ENCODE peak calls at places on chromosomes 3 and 15, in four cellular contexts. U, N, C and E are unnamed samples.

GRCh38 chr15:34206016-34206415 is 3.9 kb downstream of the KATNBL1 start:
- DNase-seq in U (no peak), N (no peak), C (no peak), E (no peak)

GRCh38 chr3:177333535-177334495 is 136.5 kb upstream of the TBL1XR1 start:
- DNase-seq in U (no peak), N (no peak), C (no peak), E (peak)

GRCh38 chr3:51719413-51720025 is 12.7 kb downstream of the GRM2 start:
- DNase-seq in U (no peak), N (no peak), C (no peak), E (no peak)

GRCh38 chr15:83652606-83653204 is 1.2 kb upstream of the ADAMTSL3 start:
- DNase-seq in U (no peak), N (no peak), C (no peak), E (no peak)

GRCh38 chr15:55993804-55994539 is 560 bp upstream of the NEDD4 start:
- DNase-seq in U (peak), N (peak), C (no peak), E (peak)

GRCh38 chr3:62167566-62168262 is 205.6 kb downstream of the FEZF2 start:
- DNase-seq in U (no peak), N (no peak), C (no peak), E (no peak)

GRCh38 chr15:60910202-60910601 is 318.9 kb downstream of the RORA start:
- DNase-seq in U (no peak), N (no peak), C (no peak), E (no peak)

GRCh38 chr3:134911611-134912604 is 116.8 kb downstream of the EPHB1 start:
- DNase-seq in U (no peak), N (no peak), C (no peak), E (no peak)

GRCh38 chr3:9770276-9770812 is 597 bp upstream of the CAMK1 start:
- DNase-seq in U (no peak), N (no peak), C (no peak), E (no peak)

GRCh38 chr15:52783929-52784798 is 6.0 kb downstream of the ONECUT1 start:
- DNase-seq in U (peak), N (peak), C (no peak), E (no peak)

GRCh38 chr3:150300376-150300775 is 107.7 kb upstream of the TSC22D2 start:
- DNase-seq in U (no peak), N (peak), C (no peak), E (no peak)

GRCh38 chr3:175956964-175957363 is 1097.8 kb downstream of the NAALADL2 start:
- DNase-seq in U (no peak), N (no peak), C (no peak), E (peak)

DNA sequence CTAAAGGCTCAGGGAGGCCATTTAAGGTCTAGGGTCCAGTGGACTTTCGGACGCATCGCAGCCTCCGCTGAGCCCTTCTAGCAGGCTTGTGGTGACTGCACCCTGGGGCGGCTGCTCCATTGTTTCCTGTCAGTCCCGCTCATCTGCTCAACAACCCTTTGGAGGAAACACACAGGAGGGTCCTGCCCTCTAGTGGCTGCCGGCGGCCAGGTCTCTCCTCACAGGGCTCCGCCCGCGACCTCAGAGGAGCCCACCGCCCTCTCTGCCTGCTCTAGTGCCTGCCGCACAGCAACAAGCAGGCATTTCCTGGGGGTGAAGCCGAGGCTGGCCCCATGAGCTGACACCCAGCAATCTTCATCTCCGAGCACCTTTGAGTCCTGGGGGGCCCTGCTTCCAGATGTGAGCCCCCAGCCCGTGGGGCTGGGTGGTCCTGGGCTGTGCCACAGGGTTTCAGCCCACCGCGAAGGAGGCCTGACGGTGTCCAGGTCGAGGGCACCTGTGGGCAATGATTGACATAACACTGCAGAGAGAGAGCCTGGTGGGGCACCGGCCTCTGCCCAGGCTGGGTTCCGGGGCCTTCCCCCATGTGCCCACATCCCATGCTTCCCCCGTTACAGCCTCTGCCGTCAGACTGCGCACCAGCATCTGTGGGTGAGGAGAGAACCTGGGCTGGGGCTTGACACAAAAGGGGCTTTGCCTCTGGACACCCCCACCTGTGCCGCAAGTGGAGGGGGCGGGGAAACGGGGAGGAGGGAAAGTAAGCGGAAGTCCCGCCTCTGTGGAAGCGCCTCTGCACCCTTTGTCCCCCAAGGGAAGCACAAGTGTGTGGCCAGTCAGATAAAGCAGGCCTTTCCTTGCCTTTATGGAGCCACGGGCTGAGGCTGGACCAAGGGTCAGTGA is 27.0 kb upstream of the SFMBT1 start:
- DNase-seq in U (peak), N (peak), C (peak), E (peak)
- TF ChIP-seq POLR2A in U (no peak), N (no peak), C (no peak), E (no peak)

GRCh38 chr3:87122766-87123165 is 104.3 kb upstream of the CHMP2B start:
- DNase-seq in U (no peak), N (no peak), C (no peak), E (no peak)

GRCh38 chr3:87128006-87128405 is 99.1 kb upstream of the CHMP2B start:
- DNase-seq in U (no peak), N (no peak), C (no peak), E (no peak)

GRCh38 chr3:87126321-87126720 is 100.8 kb upstream of the CHMP2B start:
- DNase-seq in U (no peak), N (no peak), C (no peak), E (no peak)

GRCh38 chr3:87125116-87125515 is 102.0 kb upstream of the CHMP2B start:
- DNase-seq in U (no peak), N (no peak), C (no peak), E (no peak)

DNA sequence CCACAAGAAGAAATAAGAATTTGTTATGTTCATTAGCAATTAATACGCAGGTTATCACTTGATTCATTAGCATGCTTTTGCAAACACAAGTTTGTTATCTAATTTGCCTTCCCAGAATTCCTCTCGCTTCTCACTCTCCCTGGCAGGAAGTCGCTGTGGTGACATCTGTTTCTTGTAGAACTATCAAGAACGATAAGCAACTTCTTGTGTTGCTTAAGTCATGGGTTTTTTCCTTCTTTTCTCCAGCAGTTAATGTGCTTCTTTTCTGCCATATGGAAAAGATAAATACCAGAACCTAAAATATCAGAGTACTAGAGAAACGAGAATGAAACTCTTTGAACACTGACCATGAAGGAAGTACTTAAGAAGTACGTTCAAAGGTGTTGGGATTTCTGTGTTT is 99.8 kb upstream of the CHMP2B start:
- DNase-seq in U (no peak), N (no peak), C (no peak), E (peak)
- TF ChIP-seq MYC in U (no peak), N (no peak), C (no peak), E (no peak)

GRCh38 chr15:51619331-51620033 is 3.1 kb downstream of the DMXL2 start:
- DNase-seq in U (no peak), N (no peak), C (no peak), E (peak)

DNA sequence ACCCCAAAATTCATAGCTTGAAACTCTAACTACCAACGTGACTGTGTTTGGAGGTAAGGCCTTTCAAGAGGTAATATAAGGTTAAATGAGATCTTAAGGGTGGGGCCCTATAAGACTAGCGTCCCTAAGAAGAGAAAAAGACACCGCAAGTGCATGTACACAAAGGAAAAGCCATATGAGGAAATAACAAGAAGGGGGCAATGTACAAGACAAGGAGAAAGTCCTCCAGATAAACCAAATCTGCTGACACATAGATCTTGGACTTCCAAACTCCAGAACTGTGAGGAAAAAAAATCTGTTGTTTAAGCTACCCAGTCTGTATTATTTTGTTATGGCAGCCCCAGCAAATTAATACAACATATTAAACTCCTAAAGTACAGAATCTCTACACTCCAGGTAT is 8.6 kb downstream of the DMXL2 start:
- DNase-seq in U (no peak), N (no peak), C (no peak), E (no peak)
- H3K4me3 ChIP-seq in U (no peak), N (no peak), C (no peak), E (no peak)

GRCh38 chr3:141454055-141454454 is 32.8 kb upstream of the RASA2 start:
- DNase-seq in U (no peak), N (no peak), C (no peak), E (no peak)
- TF ChIP-seq POLR2A in U (no peak), N (no peak), C (no peak), E (no peak)

DNA sequence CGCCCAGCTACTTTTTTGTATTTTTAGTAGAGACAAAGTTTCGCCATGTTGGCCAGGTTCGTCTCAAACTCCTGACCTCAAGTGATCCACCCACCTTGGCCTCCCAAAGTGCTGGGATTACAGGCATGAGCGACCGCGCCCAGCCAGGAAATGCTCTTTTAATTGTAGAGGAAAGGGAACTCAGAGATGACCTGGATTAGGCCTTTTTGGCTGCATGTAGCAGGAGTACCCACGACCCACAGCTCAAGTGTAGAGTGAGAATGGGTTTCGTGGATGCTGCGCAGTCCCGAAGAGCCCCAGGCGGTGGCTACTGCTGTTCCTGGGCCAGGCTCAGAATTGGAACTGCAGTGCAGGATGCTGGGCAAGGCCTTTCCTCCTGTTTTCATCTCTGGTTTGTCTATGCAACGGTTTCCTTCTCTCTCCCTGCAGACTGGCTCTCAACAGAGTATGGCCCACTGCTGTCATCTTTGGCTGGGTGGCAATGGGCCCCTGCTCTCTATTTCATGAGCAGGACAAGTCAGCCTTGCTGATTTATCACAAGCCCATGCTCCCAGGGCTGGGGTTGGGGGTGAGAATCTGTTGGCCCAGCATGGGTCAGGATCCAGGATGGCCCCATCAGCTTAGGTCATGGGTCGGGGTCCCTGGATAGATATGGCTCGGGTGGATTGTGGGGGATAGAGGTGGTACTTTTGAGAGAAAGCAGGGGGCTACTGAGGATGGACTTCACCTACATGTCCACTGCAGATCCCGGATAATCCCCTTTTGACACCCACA is 51.2 kb downstream of the GASK1A start:
- DNase-seq in U (no peak), N (no peak), C (no peak), E (no peak)
- TF ChIP-seq MYC in U (no peak), N (no peak), C (no peak), E (no peak)

GRCh38 chr15:37102315-37103021 is 2.1 kb upstream of the MEIS2 start:
- DNase-seq in U (peak), N (peak), C (no peak), E (no peak)

GRCh38 chr15:37105795-37106333 is 5.5 kb upstream of the MEIS2 start:
- DNase-seq in U (no peak), N (no peak), C (no peak), E (no peak)

GRCh38 chr15:37101634-37102314 is 1.4 kb upstream of the MEIS2 start:
- DNase-seq in U (peak), N (peak), C (no peak), E (peak)

GRCh38 chr15:37104413-37105392 is 4.4 kb upstream of the MEIS2 start:
- DNase-seq in U (no peak), N (no peak), C (no peak), E (no peak)

DNA sequence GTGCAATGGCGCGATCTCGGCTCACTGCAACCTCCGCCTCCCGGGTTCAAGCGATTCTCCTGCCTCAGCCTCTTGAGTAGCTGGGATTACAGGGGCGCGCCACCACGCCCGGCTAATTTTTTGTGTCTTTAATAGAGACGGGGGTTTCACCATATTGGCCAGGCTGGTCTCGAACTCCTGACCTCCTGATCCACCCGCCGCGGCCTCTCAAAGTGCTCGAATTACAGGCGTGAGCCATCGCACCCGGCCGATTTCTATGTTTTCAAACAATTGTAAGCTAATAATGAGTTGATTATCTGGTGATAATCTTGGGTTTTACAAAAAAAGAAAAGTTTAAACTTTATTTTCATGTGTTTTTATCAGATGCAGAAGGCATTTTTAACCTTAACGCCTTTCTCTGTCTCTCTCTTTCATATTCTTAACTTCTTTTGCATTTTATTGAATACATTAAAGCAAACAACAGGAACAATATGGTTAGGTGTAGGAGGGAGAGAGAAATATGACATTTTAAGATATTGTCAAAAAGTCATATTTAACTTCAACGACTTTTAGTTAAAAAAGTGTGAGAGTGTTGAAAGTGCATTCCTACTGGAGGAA is 3.2 kb upstream of the MEIS2 start:
- DNase-seq in U (no peak), N (no peak), C (no peak), E (no peak)
- H3K4me3 ChIP-seq in U (no peak), N (no peak), C (no peak), E (no peak)

DNA sequence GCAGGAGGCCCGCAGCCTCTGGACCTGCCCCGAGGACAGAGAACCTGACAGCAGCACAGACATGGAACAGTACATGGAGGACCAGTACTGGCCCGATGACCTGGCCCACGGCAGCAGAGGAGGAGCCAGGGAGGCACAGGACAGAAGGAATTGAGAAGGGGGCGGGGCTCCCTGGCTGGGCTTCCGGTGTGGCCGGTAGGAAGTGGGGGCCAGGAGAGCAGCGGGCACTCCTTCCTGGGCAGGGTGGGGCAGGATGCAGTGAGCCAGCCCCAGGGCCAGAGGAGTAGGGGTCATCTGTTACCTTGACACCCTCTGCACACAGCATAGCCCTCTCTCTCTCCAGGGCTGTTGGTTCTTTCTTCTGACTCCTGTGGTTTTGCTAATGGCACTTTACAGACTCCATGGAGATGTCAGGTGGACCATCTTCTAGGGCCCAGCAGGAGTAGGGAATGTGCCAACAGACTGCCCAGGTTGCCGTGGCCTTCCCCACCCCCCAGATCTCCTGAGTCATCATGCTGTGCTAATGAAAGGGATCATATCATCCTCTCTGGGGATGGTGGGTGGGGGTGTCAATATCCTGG is 8.6 kb upstream of the ISG20 start:
- DNase-seq in U (no peak), N (peak), C (no peak), E (no peak)
- TF ChIP-seq POLR2A in U (no peak), N (peak), C (peak), E (no peak)